ENCODE peak calls at places on chromosomes 13 and 19, in five cellular contexts. One of them, this sample, is unnamed.

GRCh38 chr13:76707360-76707759 is 178.8 kb downstream of the KCTD12 start:
- DNase-seq in ELR: peak
- DNase-seq in fibroblast of villous mesenchyme: no peak
- DNase-seq in activated T-helper 1 cell treated with anti-CD3 and anti-CD28 coated beads, Interleukin-12 subunit alpha, Interleukin-12 subunit beta, Interleukin-2, Interleukin-4 antibody, amounts not matched to agents 30 ng/mL and 10 ng/mL and 1 ng/mL, durations not matched to agents 14 hours and 24 hours and 36 hours: no peak
- DNase-seq in NCI-H1694 treated with DMSO at 0.1 percent for 48 hours: no peak
- DNase-seq in this sample: peak

GRCh38 chr13:28483313-28483931 is 11.5 kb downstream of the FLT1 start:
- DNase-seq in ELR: no peak
- DNase-seq in fibroblast of villous mesenchyme: peak
- DNase-seq in activated T-helper 1 cell treated with anti-CD3 and anti-CD28 coated beads, Interleukin-12 subunit alpha, Interleukin-12 subunit beta, Interleukin-2, Interleukin-4 antibody, amounts not matched to agents 30 ng/mL and 10 ng/mL and 1 ng/mL, durations not matched to agents 14 hours and 24 hours and 36 hours: no peak
- DNase-seq in NCI-H1694 treated with DMSO at 0.1 percent for 48 hours: no peak
- DNase-seq in this sample: no peak

GRCh38 chr13:82947121-82948077 is 934.9 kb downstream of the SLITRK1 start:
- DNase-seq in ELR: peak
- DNase-seq in fibroblast of villous mesenchyme: peak
- DNase-seq in activated T-helper 1 cell treated with anti-CD3 and anti-CD28 coated beads, Interleukin-12 subunit alpha, Interleukin-12 subunit beta, Interleukin-2, Interleukin-4 antibody, amounts not matched to agents 30 ng/mL and 10 ng/mL and 1 ng/mL, durations not matched to agents 14 hours and 24 hours and 36 hours: no peak
- DNase-seq in NCI-H1694 treated with DMSO at 0.1 percent for 48 hours: no peak
- DNase-seq in this sample: peak

GRCh38 chr13:54733639-54734038 is 1705.0 kb downstream of the OLFM4 start:
- DNase-seq in ELR: no peak
- DNase-seq in fibroblast of villous mesenchyme: no peak
- DNase-seq in activated T-helper 1 cell treated with anti-CD3 and anti-CD28 coated beads, Interleukin-12 subunit alpha, Interleukin-12 subunit beta, Interleukin-2, Interleukin-4 antibody, amounts not matched to agents 30 ng/mL and 10 ng/mL and 1 ng/mL, durations not matched to agents 14 hours and 24 hours and 36 hours: no peak
- DNase-seq in NCI-H1694 treated with DMSO at 0.1 percent for 48 hours: no peak
- DNase-seq in this sample: no peak

GRCh38 chr13:47592256-47592655 is 408.8 kb downstream of the SUCLA2 start:
- DNase-seq in ELR: no peak
- DNase-seq in fibroblast of villous mesenchyme: no peak
- DNase-seq in activated T-helper 1 cell treated with anti-CD3 and anti-CD28 coated beads, Interleukin-12 subunit alpha, Interleukin-12 subunit beta, Interleukin-2, Interleukin-4 antibody, amounts not matched to agents 30 ng/mL and 10 ng/mL and 1 ng/mL, durations not matched to agents 14 hours and 24 hours and 36 hours: no peak
- DNase-seq in NCI-H1694 treated with DMSO at 0.1 percent for 48 hours: no peak
- DNase-seq in this sample: no peak

GRCh38 chr19:30363073-30363472 is 9.1 kb upstream of the ZNF536 start:
- DNase-seq in ELR: no peak
- DNase-seq in fibroblast of villous mesenchyme: no peak
- DNase-seq in activated T-helper 1 cell treated with anti-CD3 and anti-CD28 coated beads, Interleukin-12 subunit alpha, Interleukin-12 subunit beta, Interleukin-2, Interleukin-4 antibody, amounts not matched to agents 30 ng/mL and 10 ng/mL and 1 ng/mL, durations not matched to agents 14 hours and 24 hours and 36 hours: no peak
- DNase-seq in NCI-H1694 treated with DMSO at 0.1 percent for 48 hours: no peak
- DNase-seq in this sample: no peak

GRCh38 chr13:75687145-75687763 is 51.1 kb downstream of the LMO7 start:
- DNase-seq in ELR: peak
- DNase-seq in fibroblast of villous mesenchyme: peak
- DNase-seq in activated T-helper 1 cell treated with anti-CD3 and anti-CD28 coated beads, Interleukin-12 subunit alpha, Interleukin-12 subunit beta, Interleukin-2, Interleukin-4 antibody, amounts not matched to agents 30 ng/mL and 10 ng/mL and 1 ng/mL, durations not matched to agents 14 hours and 24 hours and 36 hours: no peak
- DNase-seq in NCI-H1694 treated with DMSO at 0.1 percent for 48 hours: peak
- DNase-seq in this sample: peak

GRCh38 chr19:3129112-3129511 is 6.7 kb upstream of the GNA15 start:
- DNase-seq in ELR: peak
- DNase-seq in fibroblast of villous mesenchyme: peak
- DNase-seq in activated T-helper 1 cell treated with anti-CD3 and anti-CD28 coated beads, Interleukin-12 subunit alpha, Interleukin-12 subunit beta, Interleukin-2, Interleukin-4 antibody, amounts not matched to agents 30 ng/mL and 10 ng/mL and 1 ng/mL, durations not matched to agents 14 hours and 24 hours and 36 hours: no peak
- DNase-seq in NCI-H1694 treated with DMSO at 0.1 percent for 48 hours: peak
- DNase-seq in this sample: peak

GRCh38 chr13:40539954-40540706 is 126.3 kb downstream of the FOXO1 start:
- DNase-seq in ELR: peak
- DNase-seq in fibroblast of villous mesenchyme: peak
- DNase-seq in activated T-helper 1 cell treated with anti-CD3 and anti-CD28 coated beads, Interleukin-12 subunit alpha, Interleukin-12 subunit beta, Interleukin-2, Interleukin-4 antibody, amounts not matched to agents 30 ng/mL and 10 ng/mL and 1 ng/mL, durations not matched to agents 14 hours and 24 hours and 36 hours: no peak
- DNase-seq in NCI-H1694 treated with DMSO at 0.1 percent for 48 hours: no peak
- DNase-seq in this sample: peak

GRCh38 chr13:28012896-28013295 is 24.4 kb upstream of the URAD start:
- DNase-seq in ELR: peak
- DNase-seq in fibroblast of villous mesenchyme: no peak
- DNase-seq in activated T-helper 1 cell treated with anti-CD3 and anti-CD28 coated beads, Interleukin-12 subunit alpha, Interleukin-12 subunit beta, Interleukin-2, Interleukin-4 antibody, amounts not matched to agents 30 ng/mL and 10 ng/mL and 1 ng/mL, durations not matched to agents 14 hours and 24 hours and 36 hours: no peak
- DNase-seq in NCI-H1694 treated with DMSO at 0.1 percent for 48 hours: no peak
- DNase-seq in this sample: no peak

GRCh38 chr19:6970478-6970877 is 50.8 kb downstream of the MBD3L2B start:
- DNase-seq in ELR: no peak
- DNase-seq in fibroblast of villous mesenchyme: no peak
- DNase-seq in activated T-helper 1 cell treated with anti-CD3 and anti-CD28 coated beads, Interleukin-12 subunit alpha, Interleukin-12 subunit beta, Interleukin-2, Interleukin-4 antibody, amounts not matched to agents 30 ng/mL and 10 ng/mL and 1 ng/mL, durations not matched to agents 14 hours and 24 hours and 36 hours: no peak
- DNase-seq in NCI-H1694 treated with DMSO at 0.1 percent for 48 hours: no peak
- DNase-seq in this sample: no peak

GRCh38 chr13:60583196-60583908 is 186.3 kb downstream of the TDRD3 start:
- DNase-seq in ELR: no peak
- DNase-seq in fibroblast of villous mesenchyme: peak
- DNase-seq in activated T-helper 1 cell treated with anti-CD3 and anti-CD28 coated beads, Interleukin-12 subunit alpha, Interleukin-12 subunit beta, Interleukin-2, Interleukin-4 antibody, amounts not matched to agents 30 ng/mL and 10 ng/mL and 1 ng/mL, durations not matched to agents 14 hours and 24 hours and 36 hours: no peak
- DNase-seq in NCI-H1694 treated with DMSO at 0.1 percent for 48 hours: no peak
- DNase-seq in this sample: peak

GRCh38 chr19:47637550-47637949 is 28.6 kb downstream of the BICRA start:
- DNase-seq in ELR: no peak
- DNase-seq in fibroblast of villous mesenchyme: peak
- DNase-seq in activated T-helper 1 cell treated with anti-CD3 and anti-CD28 coated beads, Interleukin-12 subunit alpha, Interleukin-12 subunit beta, Interleukin-2, Interleukin-4 antibody, amounts not matched to agents 30 ng/mL and 10 ng/mL and 1 ng/mL, durations not matched to agents 14 hours and 24 hours and 36 hours: no peak
- DNase-seq in NCI-H1694 treated with DMSO at 0.1 percent for 48 hours: no peak
- DNase-seq in this sample: peak

GRCh38 chr13:107450931-107451330 is 764.4 kb downstream of the LIG4 start:
- DNase-seq in ELR: peak
- DNase-seq in fibroblast of villous mesenchyme: peak
- DNase-seq in activated T-helper 1 cell treated with anti-CD3 and anti-CD28 coated beads, Interleukin-12 subunit alpha, Interleukin-12 subunit beta, Interleukin-2, Interleukin-4 antibody, amounts not matched to agents 30 ng/mL and 10 ng/mL and 1 ng/mL, durations not matched to agents 14 hours and 24 hours and 36 hours: no peak
- DNase-seq in NCI-H1694 treated with DMSO at 0.1 percent for 48 hours: no peak
- DNase-seq in this sample: peak

GRCh38 chr19:5850189-5850588 is 1.1 kb downstream of the FUT3 start:
- DNase-seq in ELR: no peak
- DNase-seq in fibroblast of villous mesenchyme: no peak
- DNase-seq in activated T-helper 1 cell treated with anti-CD3 and anti-CD28 coated beads, Interleukin-12 subunit alpha, Interleukin-12 subunit beta, Interleukin-2, Interleukin-4 antibody, amounts not matched to agents 30 ng/mL and 10 ng/mL and 1 ng/mL, durations not matched to agents 14 hours and 24 hours and 36 hours: no peak
- DNase-seq in NCI-H1694 treated with DMSO at 0.1 percent for 48 hours: no peak
- DNase-seq in this sample: no peak

GRCh38 chr13:97028441-97029299 is 34.4 kb upstream of the OXGR1 start:
- DNase-seq in ELR: peak
- DNase-seq in fibroblast of villous mesenchyme: peak
- DNase-seq in activated T-helper 1 cell treated with anti-CD3 and anti-CD28 coated beads, Interleukin-12 subunit alpha, Interleukin-12 subunit beta, Interleukin-2, Interleukin-4 antibody, amounts not matched to agents 30 ng/mL and 10 ng/mL and 1 ng/mL, durations not matched to agents 14 hours and 24 hours and 36 hours: peak
- DNase-seq in NCI-H1694 treated with DMSO at 0.1 percent for 48 hours: peak
- DNase-seq in this sample: peak

GRCh38 chr13:83941669-83942335 is 59.5 kb upstream of the SLITRK1 start:
- DNase-seq in ELR: no peak
- DNase-seq in fibroblast of villous mesenchyme: no peak
- DNase-seq in activated T-helper 1 cell treated with anti-CD3 and anti-CD28 coated beads, Interleukin-12 subunit alpha, Interleukin-12 subunit beta, Interleukin-2, Interleukin-4 antibody, amounts not matched to agents 30 ng/mL and 10 ng/mL and 1 ng/mL, durations not matched to agents 14 hours and 24 hours and 36 hours: no peak
- DNase-seq in NCI-H1694 treated with DMSO at 0.1 percent for 48 hours: no peak
- DNase-seq in this sample: no peak

GRCh38 chr13:103510007-103510406 is 443.8 kb upstream of the SLC10A2 start:
- DNase-seq in ELR: no peak
- DNase-seq in fibroblast of villous mesenchyme: no peak
- DNase-seq in activated T-helper 1 cell treated with anti-CD3 and anti-CD28 coated beads, Interleukin-12 subunit alpha, Interleukin-12 subunit beta, Interleukin-2, Interleukin-4 antibody, amounts not matched to agents 30 ng/mL and 10 ng/mL and 1 ng/mL, durations not matched to agents 14 hours and 24 hours and 36 hours: no peak
- DNase-seq in NCI-H1694 treated with DMSO at 0.1 percent for 48 hours: no peak
- DNase-seq in this sample: no peak

GRCh38 chr19:17910776-17911360 is 21.9 kb upstream of the CCDC124 start:
- DNase-seq in ELR: no peak
- DNase-seq in fibroblast of villous mesenchyme: no peak
- DNase-seq in activated T-helper 1 cell treated with anti-CD3 and anti-CD28 coated beads, Interleukin-12 subunit alpha, Interleukin-12 subunit beta, Interleukin-2, Interleukin-4 antibody, amounts not matched to agents 30 ng/mL and 10 ng/mL and 1 ng/mL, durations not matched to agents 14 hours and 24 hours and 36 hours: no peak
- DNase-seq in NCI-H1694 treated with DMSO at 0.1 percent for 48 hours: no peak
- DNase-seq in this sample: peak

GRCh38 chr19:641702-642101 is 2.0 kb downstream of the FGF22 start:
- DNase-seq in ELR: no peak
- DNase-seq in fibroblast of villous mesenchyme: no peak
- DNase-seq in activated T-helper 1 cell treated with anti-CD3 and anti-CD28 coated beads, Interleukin-12 subunit alpha, Interleukin-12 subunit beta, Interleukin-2, Interleukin-4 antibody, amounts not matched to agents 30 ng/mL and 10 ng/mL and 1 ng/mL, durations not matched to agents 14 hours and 24 hours and 36 hours: no peak
- DNase-seq in NCI-H1694 treated with DMSO at 0.1 percent for 48 hours: no peak
- DNase-seq in this sample: no peak

This sample was measured in choroid plexus epithelial cell.